ENCODE peak calls at places on chromosome 3, in six cellular contexts. One of them, this sample, is unnamed.

GRCh38 chr3:23743141-23743784 is 62.5 kb upstream of the UBE2E1 start:
- DNase-seq in endothelial cell: peak; percentile 20
- DNase-seq in stomach: no peak
- DNase-seq in fibroblast of lung: no peak
- DNase-seq in K562: no peak
- DNase-seq in upper lobe of right lung: no peak
- DNase-seq in this sample: no peak

GRCh38 chr3:186882881-186883685 is 40.6 kb downstream of the ADIPOQ start:
- DNase-seq in endothelial cell: no peak
- DNase-seq in stomach: no peak
- DNase-seq in fibroblast of lung: peak; percentile 40
- DNase-seq in K562: peak; percentile 47
- DNase-seq in upper lobe of right lung: no peak
- DNase-seq in this sample: no peak

GRCh38 chr3:12392101-12392878 is 92.0 kb upstream of the TSEN2 start:
- DNase-seq in endothelial cell: no peak
- DNase-seq in stomach: no peak
- DNase-seq in fibroblast of lung: peak; percentile 40
- DNase-seq in K562: no peak
- DNase-seq in upper lobe of right lung: no peak
- DNase-seq in this sample: no peak

GRCh38 chr3:194123735-194124134 is 12.2 kb upstream of the HES1 start:
- DNase-seq in endothelial cell: no peak
- DNase-seq in stomach: no peak
- DNase-seq in fibroblast of lung: no peak
- DNase-seq in K562: no peak
- DNase-seq in upper lobe of right lung: no peak
- DNase-seq in this sample: no peak

GRCh38 chr3:48738926-48739616 is 22.1 kb upstream of the IP6K2 start:
- DNase-seq in endothelial cell: no peak
- DNase-seq in stomach: no peak
- DNase-seq in fibroblast of lung: no peak
- DNase-seq in K562: no peak
- DNase-seq in upper lobe of right lung: no peak
- DNase-seq in this sample: no peak

GRCh38 chr3:61964566-61964965 is 403.2 kb downstream of the PTPRG start:
- DNase-seq in endothelial cell: no peak
- DNase-seq in stomach: no peak
- DNase-seq in fibroblast of lung: no peak
- DNase-seq in K562: no peak
- DNase-seq in upper lobe of right lung: no peak
- DNase-seq in this sample: no peak

GRCh38 chr3:61985020-61985419 is 388.3 kb downstream of the FEZF2 start:
- DNase-seq in endothelial cell: no peak
- DNase-seq in stomach: no peak
- DNase-seq in fibroblast of lung: peak; percentile 54
- DNase-seq in K562: no peak
- DNase-seq in upper lobe of right lung: no peak
- DNase-seq in this sample: no peak

GRCh38 chr3:133874761-133875438 is 20.8 kb downstream of the RAB6B start:
- DNase-seq in endothelial cell: no peak
- DNase-seq in stomach: no peak
- DNase-seq in fibroblast of lung: no peak
- DNase-seq in K562: no peak
- DNase-seq in upper lobe of right lung: no peak
- DNase-seq in this sample: no peak

GRCh38 chr3:10970306-10970979 is 22.1 kb upstream of the SLC6A1 start:
- DNase-seq in endothelial cell: no peak
- DNase-seq in stomach: no peak
- DNase-seq in fibroblast of lung: no peak
- DNase-seq in K562: no peak
- DNase-seq in upper lobe of right lung: no peak
- DNase-seq in this sample: no peak

GRCh38 chr3:81923038-81923437 is 161.6 kb upstream of the GBE1 start:
- DNase-seq in endothelial cell: no peak
- DNase-seq in stomach: no peak
- DNase-seq in fibroblast of lung: no peak
- DNase-seq in K562: no peak
- DNase-seq in upper lobe of right lung: no peak
- DNase-seq in this sample: no peak

GRCh38 chr3:31224936-31225335 is 307.8 kb upstream of the STT3B start:
- DNase-seq in endothelial cell: no peak
- DNase-seq in stomach: no peak
- DNase-seq in fibroblast of lung: no peak
- DNase-seq in K562: no peak
- DNase-seq in upper lobe of right lung: no peak
- DNase-seq in this sample: no peak

DNA sequence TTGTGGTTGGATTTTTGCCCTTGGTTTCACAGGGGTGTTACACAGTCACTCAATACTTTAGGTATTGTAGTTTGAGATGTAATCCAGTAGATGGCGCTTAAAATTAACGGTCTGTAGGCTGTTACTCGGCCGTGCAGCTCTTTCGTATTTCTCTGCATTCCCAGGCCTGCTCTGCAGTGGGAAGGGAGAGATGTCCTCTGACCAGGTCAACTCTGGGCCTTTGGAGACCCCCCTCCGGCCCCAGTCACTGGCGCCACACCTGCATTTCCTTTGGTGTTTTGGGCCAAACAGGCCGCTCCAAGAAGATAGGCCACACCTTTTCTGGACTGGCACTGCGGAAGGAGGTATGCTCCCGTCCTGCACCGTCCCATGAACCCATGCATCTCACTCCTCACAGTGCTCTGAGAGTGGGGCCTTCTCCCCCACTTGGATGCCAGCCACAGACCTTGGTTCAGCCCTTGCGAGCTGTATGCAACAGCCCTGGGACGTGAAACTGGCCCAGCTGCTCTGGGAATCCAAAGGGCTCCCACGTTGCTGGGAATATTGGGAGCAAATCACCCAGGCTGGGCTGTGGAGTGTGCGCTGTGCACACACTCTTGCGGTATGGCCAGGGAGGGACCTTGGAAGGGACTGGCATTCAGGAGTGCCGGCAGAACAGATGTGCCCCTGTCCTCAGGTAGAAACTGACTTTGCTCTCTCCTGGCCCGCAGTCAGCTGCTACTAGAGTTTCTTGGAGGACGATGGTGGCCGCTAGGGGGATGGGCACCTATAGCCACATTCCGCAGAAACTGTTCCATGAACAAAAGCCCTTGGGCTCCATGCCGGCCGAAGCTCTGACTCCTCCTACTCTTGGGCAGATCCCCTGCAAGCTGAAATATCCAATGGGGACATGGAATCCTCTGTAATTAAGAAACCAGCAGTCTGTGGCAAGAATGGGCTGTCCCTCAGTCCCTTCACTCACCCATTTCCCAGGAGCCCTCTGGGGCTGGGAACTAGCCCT is 410.5 kb upstream of the CADM2 start:
- DNase-seq in endothelial cell: peak; percentile 18
- DNase-seq in stomach: no peak
- DNase-seq in fibroblast of lung: peak; percentile 8
- DNase-seq in K562: no peak
- DNase-seq in upper lobe of right lung: no peak
- DNase-seq in this sample: peak; percentile 14
- TF ChIP-seq CTCF in endothelial cell: peak; percentile 74
- TF ChIP-seq CTCF in stomach: no peak
- TF ChIP-seq CTCF in fibroblast of lung: no peak
- TF ChIP-seq CTCF in K562: peak; percentile 34
- TF ChIP-seq CTCF in upper lobe of right lung: peak; percentile 60
- TF ChIP-seq CTCF in this sample: peak; percentile 66

GRCh38 chr3:42864321-42864950 is 11.2 kb downstream of the CYP8B1 start:
- DNase-seq in endothelial cell: no peak
- DNase-seq in stomach: no peak
- DNase-seq in fibroblast of lung: no peak
- DNase-seq in K562: no peak
- DNase-seq in upper lobe of right lung: no peak
- DNase-seq in this sample: no peak
- TF ChIP-seq CTCF in endothelial cell: no peak
- TF ChIP-seq CTCF in stomach: no peak
- TF ChIP-seq CTCF in fibroblast of lung: no peak
- TF ChIP-seq CTCF in K562: no peak
- TF ChIP-seq CTCF in upper lobe of right lung: no peak
- TF ChIP-seq CTCF in this sample: no peak

GRCh38 chr3:39383913-39384664 is 919 bp downstream of the SLC25A38 start:
- DNase-seq in endothelial cell: peak; percentile 98
- DNase-seq in stomach: peak; percentile 99
- DNase-seq in fibroblast of lung: peak; percentile 89
- DNase-seq in K562: peak; percentile 99
- DNase-seq in upper lobe of right lung: peak; percentile 99
- DNase-seq in this sample: peak; percentile 95
- TF ChIP-seq CTCF in endothelial cell: no peak
- TF ChIP-seq CTCF in stomach: no peak
- TF ChIP-seq CTCF in fibroblast of lung: no peak
- TF ChIP-seq CTCF in K562: peak; percentile 7
- TF ChIP-seq CTCF in upper lobe of right lung: no peak
- TF ChIP-seq CTCF in this sample: no peak

DNA sequence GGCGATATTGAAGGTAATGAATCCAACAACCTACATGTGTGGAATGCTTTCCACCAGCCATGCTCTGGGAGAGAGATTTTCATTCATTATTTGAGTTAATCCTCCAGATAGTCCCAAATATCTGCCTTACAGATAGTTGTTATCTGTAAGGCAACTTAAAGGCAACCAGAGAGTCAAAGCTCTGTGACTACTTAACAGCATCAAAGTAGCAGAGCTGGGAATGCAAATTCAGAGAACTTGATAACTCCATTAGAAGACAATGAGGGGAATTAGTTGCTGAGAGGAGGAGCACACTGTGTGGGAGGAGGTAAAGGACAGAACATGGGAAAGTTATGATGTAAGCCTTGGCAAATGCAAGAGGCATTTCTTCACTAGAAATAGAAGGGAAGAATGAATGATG is 10.5 kb upstream of the CRBN start:
- DNase-seq in endothelial cell: no peak
- DNase-seq in stomach: no peak
- DNase-seq in fibroblast of lung: no peak
- DNase-seq in K562: no peak
- DNase-seq in upper lobe of right lung: no peak
- DNase-seq in this sample: no peak
- TF ChIP-seq CTCF in endothelial cell: no peak
- TF ChIP-seq CTCF in stomach: no peak
- TF ChIP-seq CTCF in fibroblast of lung: no peak
- TF ChIP-seq CTCF in K562: no peak
- TF ChIP-seq CTCF in upper lobe of right lung: no peak
- TF ChIP-seq CTCF in this sample: no peak

GRCh38 chr3:127699946-127700300 is 27.2 kb downstream of the ABTB1 start:
- DNase-seq in endothelial cell: no peak
- DNase-seq in stomach: no peak
- DNase-seq in fibroblast of lung: no peak
- DNase-seq in K562: no peak
- DNase-seq in upper lobe of right lung: no peak
- DNase-seq in this sample: no peak

GRCh38 chr3:127701281-127701792 is 28.6 kb downstream of the ABTB1 start:
- DNase-seq in endothelial cell: no peak
- DNase-seq in stomach: no peak
- DNase-seq in fibroblast of lung: no peak
- DNase-seq in K562: peak; percentile 42
- DNase-seq in upper lobe of right lung: peak; percentile 60
- DNase-seq in this sample: no peak

GRCh38 chr3:127699098-127699945 is 26.6 kb downstream of the ABTB1 start:
- DNase-seq in endothelial cell: no peak
- DNase-seq in stomach: no peak
- DNase-seq in fibroblast of lung: peak; percentile 79
- DNase-seq in K562: no peak
- DNase-seq in upper lobe of right lung: peak; percentile 30
- DNase-seq in this sample: no peak

GRCh38 chr3:127702151-127702578 is 29.4 kb downstream of the ABTB1 start:
- DNase-seq in endothelial cell: no peak
- DNase-seq in stomach: no peak
- DNase-seq in fibroblast of lung: peak; percentile 41
- DNase-seq in K562: peak; percentile 44
- DNase-seq in upper lobe of right lung: peak; percentile 59
- DNase-seq in this sample: no peak

GRCh38 chr3:127700406-127700805 is 27.7 kb downstream of the ABTB1 start:
- DNase-seq in endothelial cell: no peak
- DNase-seq in stomach: no peak
- DNase-seq in fibroblast of lung: no peak
- DNase-seq in K562: no peak
- DNase-seq in upper lobe of right lung: peak; percentile 48
- DNase-seq in this sample: no peak
- TF ChIP-seq CTCF in endothelial cell: peak; percentile 38
- TF ChIP-seq CTCF in stomach: no peak
- TF ChIP-seq CTCF in fibroblast of lung: no peak
- TF ChIP-seq CTCF in K562: no peak
- TF ChIP-seq CTCF in upper lobe of right lung: no peak
- TF ChIP-seq CTCF in this sample: peak; percentile 26